ENCODE peak calls at places on chromosomes 6 and 20, in eight cellular contexts. P is aorta, O is lower lobe of right lung, A is WTC11, F is transverse colon, V is GDM1, H is RPMI8226, J is choroid plexus epithelial cell. Q is an unnamed sample.
A peak's percentile ranks its signal among the peaks of the same experiment; 100 is the strongest.

GRCh38 chr6:31438222-31438621 is 34.8 kb downstream of the MICA start:
- DNase-seq in A (no peak), P (no peak), V (no peak), O (no peak), F (no peak), J (no peak), H (no peak), Q (no peak)

GRCh38 chr20:59032023-59032712 is at the start of gene ATP5F1E:
- DNase-seq in P (peak; percentile 98), F (peak; percentile 97), V (peak; percentile 95), H (peak; percentile 96), O (peak; percentile 98), A (peak; percentile 95), J (peak; percentile 96), Q (peak; percentile 83)

GRCh38 chr6:445571-446417 is 54.2 kb downstream of the IRF4 start:
- DNase-seq in H (peak; percentile 49), V (no peak), O (no peak), P (no peak), A (no peak), F (no peak), J (no peak), Q (no peak)

GRCh38 chr20:45938727-45939438 is 4.4 kb downstream of the PCIF1 start:
- DNase-seq in H (no peak), J (no peak), A (peak; percentile 54), P (peak; percentile 41), V (no peak), F (no peak), O (no peak), Q (no peak)

GRCh38 chr20:50191065-50191565 is 485 bp downstream of the CEBPB start:
- DNase-seq in V (peak; percentile 62), O (peak; percentile 86), J (peak; percentile 90), A (no peak), F (peak; percentile 75), H (peak; percentile 71), P (peak; percentile 86), Q (no peak)

GRCh38 chr6:44650947-44651346 is 263.4 kb downstream of the CDC5L start:
- DNase-seq in O (no peak), V (no peak), P (no peak), H (no peak), A (no peak), J (peak; percentile 42), F (no peak), Q (no peak)

GRCh38 chr6:130975325-130975724 is 87.7 kb downstream of the EPB41L2 start:
- DNase-seq in V (no peak), H (no peak), P (no peak), J (no peak), O (no peak), A (no peak), F (no peak), Q (no peak)

GRCh38 chr20:20665200-20665599 is 47.2 kb downstream of the RALGAPA2 start:
- DNase-seq in A (no peak), V (peak; percentile 5), O (no peak), F (no peak), H (no peak), P (no peak), J (no peak), Q (no peak)

GRCh38 chr6:141000917-141001316 is 1131.8 kb upstream of the GJE1 start:
- DNase-seq in O (no peak), V (no peak), H (no peak), J (no peak), F (no peak), A (no peak), P (no peak), Q (no peak)

GRCh38 chr6:7467007-7467897 is 74.2 kb upstream of the DSP start:
- DNase-seq in O (no peak), P (no peak), J (peak; percentile 15), F (peak; percentile 54), H (no peak), A (no peak), V (no peak), Q (no peak)

GRCh38 chr6:27753668-27754407 is 158.4 kb downstream of the OR2B2 start:
- DNase-seq in P (peak; percentile 69), O (peak; percentile 78), A (peak; percentile 82), H (peak; percentile 93), F (peak; percentile 79), V (peak; percentile 82), J (peak; percentile 87), Q (no peak)

GRCh38 chr6:141851063-141851462 is 281.7 kb upstream of the GJE1 start:
- DNase-seq in J (peak; percentile 4), F (no peak), O (no peak), V (no peak), A (no peak), H (no peak), P (no peak), Q (no peak)

GRCh38 chr6:115360602-115361325 is 699.9 kb downstream of the FRK start:
- DNase-seq in V (no peak), F (no peak), J (no peak), P (no peak), H (no peak), A (no peak), O (no peak), Q (no peak)

GRCh38 chr20:10761786-10762185 is 88.0 kb upstream of the JAG1 start:
- DNase-seq in J (peak; percentile 94), H (no peak), P (peak; percentile 58), O (no peak), F (no peak), V (no peak), A (no peak), Q (no peak)

GRCh38 chr6:13194852-13195251 is 133.5 kb downstream of the TBC1D7 start:
- DNase-seq in J (peak; percentile 87), O (peak; percentile 59), H (peak; percentile 77), V (peak; percentile 31), F (peak; percentile 48), A (peak; percentile 61), P (peak; percentile 61), Q (peak; percentile 22)

GRCh38 chr6:119129968-119130484 is 51.6 kb upstream of the FAM184A start:
- DNase-seq in H (no peak), P (no peak), F (no peak), V (no peak), O (no peak), J (peak; percentile 69), A (no peak), Q (no peak)

GRCh38 chr20:4919047-4919704 is 82.1 kb downstream of the SLC23A2 start:
- DNase-seq in H (peak; percentile 7), A (no peak), P (no peak), V (no peak), O (no peak), J (no peak), F (no peak), Q (no peak)

GRCh38 chr6:786946-787763 is 94.2 kb upstream of the EXOC2 start:
- DNase-seq in A (peak; percentile 35), F (no peak), H (peak; percentile 39), J (peak; percentile 37), P (no peak), O (no peak), V (no peak), Q (no peak)

GRCh38 chr20:53937929-53938367 is 132.4 kb downstream of the BCAS1 start:
- DNase-seq in V (no peak), A (no peak), P (no peak), F (no peak), J (no peak), O (no peak), H (no peak), Q (no peak)

GRCh38 chr6:2768125-2768524 is 2.9 kb downstream of the WRNIP1 start:
- DNase-seq in J (no peak), P (no peak), V (no peak), H (no peak), O (no peak), F (no peak), A (no peak), Q (no peak)

Q was measured in pulmonary artery endothelial cell.